ENCODE peak calls at places on chromosomes 13 and 19, in six cellular contexts. A, J, L, O, T and Q are unnamed samples.

GRCh38 chr19:33956941-33957340 is 160.3 kb downstream of the KCTD15 start:
- DNase-seq in A (no peak), J (no peak), L (peak), O (no peak), T (no peak), Q (no peak)

GRCh38 chr19:43755256-43755801 is 567 bp upstream of the SMG9 start:
- DNase-seq in A (peak), J (peak), L (peak), O (peak), T (peak), Q (peak)

GRCh38 chr19:58516964-58517833 is 2.4 kb downstream of the ZBTB45 start:
- DNase-seq in A (no peak), J (no peak), L (no peak), O (no peak), T (no peak), Q (no peak)

GRCh38 chr19:31784631-31785237 is 435.5 kb upstream of the TSHZ3 start:
- DNase-seq in A (peak), J (no peak), L (no peak), O (peak), T (no peak), Q (no peak)

GRCh38 chr13:49113526-49114286 is 106.4 kb upstream of the MLNR start:
- DNase-seq in A (no peak), J (no peak), L (no peak), O (peak), T (peak), Q (no peak)

GRCh38 chr13:34719060-34719875 is 222.8 kb upstream of the NBEA start:
- DNase-seq in A (no peak), J (no peak), L (no peak), O (no peak), T (no peak), Q (no peak)

GRCh38 chr19:34276614-34277013 is 22.3 kb downstream of the GARRE1 start:
- DNase-seq in A (no peak), J (no peak), L (no peak), O (no peak), T (no peak), Q (no peak)

GRCh38 chr19:58518261-58519086 is 1.1 kb downstream of the ZBTB45 start:
- DNase-seq in A (no peak), J (no peak), L (no peak), O (no peak), T (no peak), Q (no peak)

GRCh38 chr13:33727356-33728083 is 90.4 kb upstream of the RFC3 start:
- DNase-seq in A (no peak), J (no peak), L (no peak), O (no peak), T (no peak), Q (no peak)

GRCh38 chr13:84917252-84917878 is 881.9 kb downstream of the SLITRK6 start:
- DNase-seq in A (no peak), J (no peak), L (no peak), O (peak), T (peak), Q (no peak)

GRCh38 chr13:97319088-97319487 is 97.0 kb downstream of the MBNL2 start:
- DNase-seq in A (no peak), J (no peak), L (no peak), O (no peak), T (no peak), Q (no peak)

GRCh38 chr19:28208745-28209144 is 1004.2 kb downstream of the UQCRFS1 start:
- DNase-seq in A (no peak), J (no peak), L (no peak), O (peak), T (no peak), Q (no peak)

GRCh38 chr19:39555883-39556282 is 15.9 kb upstream of the EID2 start:
- DNase-seq in A (no peak), J (no peak), L (no peak), O (no peak), T (no peak), Q (no peak)

GRCh38 chr13:110194456-110194855 is 112.5 kb downstream of the COL4A1 start:
- DNase-seq in A (no peak), J (no peak), L (no peak), O (no peak), T (peak), Q (no peak)

GRCh38 chr19:41994521-41994971 is 516 bp upstream of the ATP1A3 start:
- DNase-seq in A (no peak), J (no peak), L (no peak), O (no peak), T (no peak), Q (no peak)

GRCh38 chr13:30341815-30342570 is 34.6 kb upstream of the KATNAL1 start:
- DNase-seq in A (peak), J (no peak), L (no peak), O (peak), T (peak), Q (peak)

GRCh38 chr13:94966380-94966779 is 254.0 kb upstream of the SOX21 start:
- DNase-seq in A (no peak), J (no peak), L (no peak), O (no peak), T (no peak), Q (no peak)

GRCh38 chr13:75415720-75416119 is 66.2 kb downstream of the TBC1D4 start:
- DNase-seq in A (no peak), J (no peak), L (no peak), O (peak), T (peak), Q (no peak)

GRCh38 chr19:50843701-50844221 is 10.4 kb upstream of the KLK15 start:
- DNase-seq in A (no peak), J (no peak), L (no peak), O (no peak), T (no peak), Q (no peak)

GRCh38 chr19:39506944-39507714 is 7.8 kb upstream of the SELENOV start:
- DNase-seq in A (no peak), J (no peak), L (peak), O (peak), T (peak), Q (no peak)

GRCh38 chr13:32323912-32324311 is 8.6 kb downstream of the BRCA2 start:
- DNase-seq in A (no peak), J (no peak), L (no peak), O (peak), T (peak), Q (no peak)

GRCh38 chr19:4390862-4391693 is 9.3 kb downstream of the SH3GL1 start:
- DNase-seq in A (no peak), J (no peak), L (no peak), O (no peak), T (no peak), Q (no peak)

GRCh38 chr13:85277753-85278152 is 521.5 kb downstream of the SLITRK6 start:
- DNase-seq in A (no peak), J (no peak), L (no peak), O (peak), T (peak), Q (no peak)

DNA sequence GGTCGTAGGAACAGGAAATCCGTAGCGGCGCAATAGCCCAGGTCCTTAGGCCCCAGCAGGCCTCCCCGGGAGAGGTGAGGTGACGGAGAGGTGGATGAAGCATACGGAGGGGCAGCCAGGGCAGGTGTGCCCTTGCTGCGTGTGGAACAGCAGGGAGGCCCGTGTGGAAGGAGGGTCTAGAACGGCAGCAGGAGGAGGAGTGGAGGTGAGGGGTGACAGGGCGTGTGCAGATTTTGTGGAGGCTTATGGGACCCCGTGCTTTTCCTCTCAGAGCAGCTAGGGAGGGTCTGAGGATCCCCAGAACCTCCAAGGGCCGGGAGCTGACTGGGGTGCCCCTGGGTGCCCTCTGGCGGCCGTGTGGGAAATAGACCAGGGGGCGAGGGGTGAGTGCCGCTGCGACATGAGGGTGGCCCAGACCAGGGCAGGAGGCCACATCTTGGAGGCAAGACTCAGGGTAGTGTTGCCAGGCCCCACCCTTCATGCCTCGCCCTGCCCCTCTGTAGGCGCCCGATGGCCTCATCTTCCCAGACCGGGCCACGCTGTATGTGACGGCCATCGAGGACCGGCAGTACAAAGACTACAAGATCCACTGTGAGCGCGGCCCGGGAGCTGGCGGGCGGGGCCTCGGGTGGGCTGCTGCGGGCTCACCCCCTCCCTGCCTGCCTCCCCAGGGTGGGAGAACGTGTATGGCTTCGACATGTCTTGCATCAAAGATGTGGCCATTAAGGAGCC is 5.0 kb upstream of the ADM5 start:
- DNase-seq in A (no peak), J (no peak), L (no peak), O (no peak), T (no peak), Q (no peak)
- TF ChIP-seq CTCF in A (peak), J (peak), L (no peak), O (no peak), T (peak), Q (peak)

DNA sequence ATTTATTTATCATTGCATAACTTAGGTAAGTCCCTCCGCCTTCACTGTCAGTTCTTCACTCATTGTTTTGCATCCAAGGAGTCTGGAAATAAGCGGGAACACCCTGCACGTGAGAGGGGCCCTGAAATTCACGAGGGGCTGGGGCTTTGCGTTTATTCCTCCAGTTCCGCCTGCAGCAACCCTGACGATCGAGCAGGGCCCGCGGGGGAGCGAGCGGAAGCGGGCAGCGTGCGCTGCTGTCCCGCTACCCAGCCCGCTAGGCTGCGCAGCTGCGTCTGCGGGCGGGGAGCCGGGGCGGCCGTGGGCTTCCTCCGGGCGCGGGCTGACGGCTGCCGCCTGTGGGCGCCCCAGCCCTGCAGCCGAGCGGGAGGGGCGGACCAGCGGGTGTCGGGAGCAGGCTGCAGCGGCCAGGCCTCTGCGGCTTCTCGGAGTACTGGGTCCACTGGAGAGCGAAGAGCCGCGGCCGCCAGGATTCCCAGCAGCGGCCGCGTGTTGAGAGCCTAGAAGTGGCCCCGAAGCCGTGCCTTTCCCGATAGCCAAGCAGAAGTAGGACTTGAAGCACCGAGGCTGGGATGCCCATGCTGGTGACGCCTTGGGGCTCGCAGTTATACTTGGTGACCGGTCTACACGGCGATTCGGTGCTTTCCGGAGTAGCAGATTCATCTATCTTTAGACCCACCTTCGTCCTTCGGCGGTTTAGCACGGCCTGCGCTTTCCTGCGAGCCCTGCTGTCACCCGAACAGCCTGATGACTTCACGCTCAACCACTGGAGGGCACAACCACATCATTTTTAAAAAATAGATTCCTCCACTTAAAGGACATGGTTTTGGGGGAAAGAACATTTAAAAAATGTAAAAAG is 32.9 kb upstream of the SACS start:
- DNase-seq in A (peak), J (peak), L (peak), O (peak), T (peak), Q (peak)
- TF ChIP-seq CTCF in A (peak), J (peak), L (peak), O (peak), T (peak), Q (peak)

DNA sequence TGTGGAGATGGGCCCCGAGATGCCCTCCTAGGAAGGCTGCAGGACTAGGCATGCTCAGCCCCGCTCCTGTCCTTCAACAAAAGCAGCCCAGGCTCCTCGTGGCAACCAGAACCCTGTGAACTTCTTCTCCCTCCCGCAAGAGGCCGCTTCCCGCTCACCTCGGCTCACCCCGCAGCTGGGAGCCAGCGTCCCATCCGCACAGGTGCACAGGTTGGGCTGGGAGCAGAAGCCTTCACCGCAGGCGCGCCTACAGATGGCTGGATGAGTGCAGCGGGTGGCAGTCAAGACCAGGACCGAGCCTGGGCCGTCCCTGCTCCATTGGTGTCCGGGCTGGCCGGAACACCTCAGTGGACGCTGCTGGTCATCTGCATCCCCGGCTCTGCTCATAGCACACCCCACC is 3.4 kb downstream of the FBN3 start:
- DNase-seq in A (no peak), J (no peak), L (no peak), O (no peak), T (no peak), Q (no peak)
- TF ChIP-seq CTCF in A (no peak), J (no peak), L (no peak), O (no peak), T (no peak), Q (no peak)

DNA sequence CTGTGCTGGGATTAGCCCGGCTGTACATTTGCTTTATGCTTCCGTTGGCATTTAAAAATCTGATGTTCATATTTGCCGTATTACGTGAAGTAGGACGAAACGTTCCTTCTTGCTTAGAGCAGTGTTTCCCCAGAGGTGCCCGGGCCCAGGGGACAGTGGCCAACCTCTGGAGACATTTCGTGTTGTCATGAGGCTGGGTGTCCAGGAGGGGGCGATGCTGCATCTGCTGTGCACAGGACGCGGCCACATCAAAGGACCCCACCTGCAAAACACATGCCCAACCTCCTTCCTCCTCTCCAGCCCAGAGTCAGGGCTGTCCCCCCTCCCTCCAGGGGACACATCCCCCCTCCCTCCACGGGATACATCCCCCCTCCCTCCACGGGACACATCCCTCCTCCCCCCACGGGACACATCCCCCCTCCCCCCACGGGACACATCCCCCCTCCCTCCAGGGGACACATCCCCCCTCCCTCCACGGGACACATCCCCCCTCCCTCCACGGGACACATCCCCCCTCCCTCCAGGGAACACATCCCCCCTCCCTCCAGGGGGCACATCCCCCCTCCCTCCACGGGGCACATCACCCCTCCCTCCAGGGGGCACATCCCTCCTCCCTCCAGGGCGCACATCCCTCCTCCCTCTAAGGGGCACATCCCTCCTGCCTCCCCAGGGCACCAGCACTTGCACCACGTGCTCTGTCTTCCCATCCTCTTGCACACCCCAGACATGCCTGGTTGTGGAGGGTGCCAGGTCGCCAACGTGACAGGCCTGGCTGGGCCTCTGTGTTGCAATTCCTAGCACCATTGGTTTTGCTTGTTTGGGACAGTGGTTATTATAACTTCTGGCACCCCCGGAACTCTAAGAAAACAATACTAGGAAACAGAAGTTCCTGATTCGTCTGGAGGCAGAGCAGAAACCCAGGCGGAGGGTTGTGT is 46.7 kb downstream of the GAS6 start:
- DNase-seq in A (peak), J (peak), L (peak), O (peak), T (peak), Q (peak)
- TF ChIP-seq CTCF in A (peak), J (peak), L (peak), O (peak), T (peak), Q (peak)